ENCODE peak calls at places on chromosomes 16 and 17, in four cellular contexts. V is GM12878, U is K562, R is HL-60. S is an unnamed sample.

GRCh38 chr17:60073063-60073462 is 5.7 kb downstream of the HEATR6 start:
- DNase-seq in V (no peak), U (no peak), R (no peak), S (no peak)

GRCh38 chr17:31008374-31009035 is 37.7 kb downstream of the RNF135 start:
- DNase-seq in V (no peak), U (no peak), R (peak; percentile 56), S (peak; percentile 61)

GRCh38 chr17:73628642-73629552 is 15.3 kb downstream of the SDK2 start:
- DNase-seq in V (no peak), U (no peak), R (no peak), S (no peak)

GRCh38 chr17:68172461-68172954 is 75.3 kb upstream of the AMZ2 start:
- DNase-seq in V (no peak), U (peak; percentile 32), R (peak; percentile 71), S (no peak)

GRCh38 chr16:57185446-57185944 is 344 bp downstream of the PSME3IP1 start:
- DNase-seq in V (no peak), U (peak; percentile 49), R (peak; percentile 20), S (no peak)

GRCh38 chr17:32518856-32519768 is 32.3 kb downstream of the CDK5R1 start:
- DNase-seq in V (no peak), U (no peak), R (no peak), S (no peak)

GRCh38 chr17:20189322-20189721 is 180.2 kb downstream of the SPECC1 start:
- DNase-seq in V (no peak), U (no peak), R (no peak), S (no peak)

GRCh38 chr16:79571753-79572544 is 28.6 kb downstream of the MAF start:
- DNase-seq in V (no peak), U (no peak), R (no peak), S (no peak)

GRCh38 chr16:68444058-68444657 is 4.2 kb downstream of the SMPD3 start:
- DNase-seq in V (no peak), U (peak; percentile 47), R (no peak), S (no peak)

GRCh38 chr16:85175724-85176233 is 63.5 kb upstream of the CIBAR2 start:
- DNase-seq in V (no peak), U (no peak), R (no peak), S (no peak)

GRCh38 chr16:68883685-68884084 is 40.4 kb downstream of the TANGO6 start:
- DNase-seq in V (no peak), U (no peak), R (no peak), S (no peak)

GRCh38 chr16:90008708-90009145 is 10.5 kb downstream of the DBNDD1 start:
- DNase-seq in V (no peak), U (no peak), R (peak; percentile 64), S (peak; percentile 78)

GRCh38 chr17:897970-898619 is 81.5 kb downstream of the NXN start:
- DNase-seq in V (no peak), U (no peak), R (no peak), S (no peak)

GRCh38 chr17:58352843-58353719 is 1.1 kb upstream of the SUPT4H1 start:
- DNase-seq in V (no peak), U (no peak), R (peak; percentile 85), S (no peak)

GRCh38 chr17:78935419-78936323 is 10.5 kb upstream of the TIMP2 start:
- DNase-seq in V (no peak), U (peak; percentile 26), R (no peak), S (no peak)

GRCh38 chr17:68646626-68647526 is 45.7 kb upstream of the FAM20A start:
- DNase-seq in V (no peak), U (no peak), R (no peak), S (no peak)

GRCh38 chr17:13346996-13347762 is 254.6 kb downstream of the HS3ST3A1 start:
- DNase-seq in V (no peak), U (no peak), R (no peak), S (no peak)

GRCh38 chr17:33288954-33289353 is 4.1 kb downstream of the ASIC2 start:
- DNase-seq in V (no peak), U (no peak), R (no peak), S (no peak)

GRCh38 chr17:16407911-16408588 is 7.3 kb upstream of the TRPV2 start:
- DNase-seq in V (peak; percentile 96), U (peak; percentile 33), R (no peak), S (peak; percentile 79)

GRCh38 chr17:62995377-62995885 is 29.4 kb downstream of the TANC2 start:
- DNase-seq in V (no peak), U (peak; percentile 49), R (peak; percentile 86), S (no peak)

GRCh38 chr17:74603746-74604145 is 11.7 kb upstream of the CD300LD start:
- DNase-seq in V (no peak), U (no peak), R (no peak), S (no peak)

GRCh38 chr17:44216674-44217073 is 2.8 kb downstream of the UBTF start:
- DNase-seq in V (no peak), U (no peak), R (no peak), S (no peak)

GRCh38 chr16:72271841-72272240 is 99.9 kb upstream of the PMFBP1 start:
- DNase-seq in V (no peak), U (no peak), R (no peak), S (no peak)

DNA sequence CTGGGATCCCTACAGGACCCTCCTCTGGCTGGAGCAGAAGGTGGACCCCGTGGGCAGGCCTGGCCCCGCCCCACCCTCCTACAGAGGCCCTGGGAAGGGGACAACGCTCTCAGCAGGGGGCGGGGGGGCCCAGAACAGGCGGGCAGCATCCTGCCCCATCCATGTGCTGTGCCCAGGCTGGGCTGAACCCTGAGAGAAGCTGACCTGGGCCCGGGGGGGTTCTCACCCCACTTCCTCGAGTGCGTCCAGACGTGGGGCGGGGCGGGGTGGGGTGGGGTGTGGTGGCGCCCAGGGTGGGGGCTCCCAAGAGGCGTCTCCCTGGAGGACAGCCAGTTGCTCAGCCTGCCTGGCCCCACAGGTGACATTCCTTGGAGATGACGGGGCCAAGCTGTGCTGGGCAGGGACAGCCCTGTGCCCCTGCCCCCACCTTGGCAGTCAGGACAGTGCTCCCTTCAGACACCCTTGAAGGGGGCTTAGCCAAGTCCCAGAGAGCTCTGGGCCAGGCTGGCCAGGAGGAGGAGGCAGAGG is 390 bp upstream of the UNC13D start:
- DNase-seq in V (no peak), U (peak; percentile 79), R (no peak), S (no peak)
- TF ChIP-seq SPI1 in V (no peak), U (no peak), R (no peak), S (no peak)

GRCh38 chr16:30786936-30787612 is at the start of gene ZNF629:
- DNase-seq in V (no peak), U (peak; percentile 85), R (peak; percentile 44), S (peak; percentile 52)
- TF ChIP-seq SPI1 in V (peak; percentile 9), U (no peak), R (no peak), S (no peak)

GRCh38 chr16:4911831-4912422 is 25.0 kb downstream of the PPL start:
- DNase-seq in V (no peak), U (no peak), R (no peak), S (no peak)

GRCh38 chr16:4909825-4910224 is 27.1 kb downstream of the PPL start:
- DNase-seq in V (no peak), U (no peak), R (no peak), S (no peak)

GRCh38 chr16:4910828-4911227 is 26.1 kb downstream of the PPL start:
- DNase-seq in V (no peak), U (no peak), R (no peak), S (no peak)

GRCh38 chr16:4904942-4905615 is 31.9 kb downstream of the PPL start:
- DNase-seq in V (no peak), U (no peak), R (no peak), S (no peak)

DNA sequence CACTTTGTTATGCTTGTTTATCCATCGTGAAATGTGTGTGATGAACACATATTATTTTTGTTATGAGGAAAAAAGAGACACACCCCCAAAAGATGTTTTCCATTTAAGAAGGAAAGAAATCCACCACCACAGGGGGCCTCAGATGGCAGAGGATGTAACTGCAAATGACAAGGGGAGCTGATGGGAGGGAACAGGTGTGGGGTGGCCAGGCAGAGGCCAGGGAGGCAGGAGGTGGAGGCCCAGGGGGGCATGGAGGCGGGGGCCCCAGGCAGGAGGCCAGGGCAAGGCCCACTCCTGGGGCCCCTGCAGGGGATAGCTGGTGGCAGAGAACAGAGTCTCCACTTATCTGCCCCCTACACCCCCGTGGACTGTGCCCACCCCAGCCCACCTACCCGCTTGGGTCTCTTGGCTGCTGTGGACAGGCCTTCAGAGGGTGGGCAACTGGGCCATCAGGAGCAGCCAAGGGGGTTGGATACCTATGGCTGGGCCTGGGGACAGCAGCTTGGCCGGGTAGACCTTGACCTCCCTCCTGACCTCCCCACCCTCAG is 28.0 kb downstream of the PPL start:
- DNase-seq in V (no peak), U (no peak), R (no peak), S (no peak)
- TF ChIP-seq SPI1 in V (no peak), U (no peak), R (no peak), S (no peak)

GRCh38 chr17:4162775-4163498 is 19.9 kb downstream of the CYB5D2 start:
- DNase-seq in V (no peak), U (no peak), R (peak; percentile 61), S (no peak)

GRCh38 chr17:4160294-4160859 is 17.4 kb downstream of the CYB5D2 start:
- DNase-seq in V (no peak), U (no peak), R (no peak), S (no peak)

GRCh38 chr17:4162366-4162765 is 19.4 kb downstream of the CYB5D2 start:
- DNase-seq in V (no peak), U (no peak), R (no peak), S (no peak)

GRCh38 chr17:4161179-4161559 is 18.2 kb downstream of the CYB5D2 start:
- DNase-seq in V (no peak), U (no peak), R (peak; percentile 31), S (no peak)

DNA sequence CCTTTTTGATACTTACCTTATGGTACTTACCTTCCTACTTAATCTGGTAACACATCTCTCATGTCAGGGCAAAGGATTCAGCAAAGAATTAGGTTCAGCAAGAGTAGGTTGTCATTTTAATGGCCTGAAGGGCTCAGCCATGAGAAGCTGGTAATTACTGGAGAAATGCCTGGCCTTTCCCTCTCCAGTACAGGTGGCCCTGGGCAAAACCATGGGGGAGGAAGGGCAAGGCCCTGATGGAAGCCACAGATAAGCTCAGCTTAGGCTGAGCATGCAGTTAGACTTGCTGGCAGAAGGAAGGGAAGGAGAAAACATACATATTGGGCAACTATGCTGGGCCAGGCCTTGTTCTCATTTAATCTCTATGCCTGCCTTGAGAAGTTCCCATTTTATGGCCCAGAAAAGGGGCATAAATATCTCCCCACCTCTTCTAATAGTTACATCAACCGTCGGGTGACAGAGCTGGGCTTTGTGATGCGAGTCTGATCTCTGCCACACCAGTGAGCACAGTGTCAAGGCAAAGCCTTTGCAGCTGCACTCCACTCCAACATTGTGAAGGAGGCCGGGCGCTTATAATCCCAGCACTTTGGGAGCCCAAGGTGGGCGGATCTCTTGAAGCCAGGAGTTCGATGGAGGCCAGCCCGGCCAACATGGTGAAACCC is 18.7 kb downstream of the CYB5D2 start:
- DNase-seq in V (no peak), U (peak; percentile 30), R (peak; percentile 76), S (no peak)
- TF ChIP-seq SPI1 in V (no peak), U (no peak), R (peak; percentile 36), S (no peak)

S was measured in GM12891.